ENCODE peak calls at places on chromosomes 4 and X, in four cellular contexts. H, W, E and S are unnamed samples. For H3K36me3 and H3K27me3, the result is how much of the 10 kb centered on the place peaks cover.

GRCh38 chr4:114758066-114758465 is 159.5 kb downstream of the UGT8 start:
- DNase-seq in H (no peak), W (no peak), E (no peak), S (no peak)

GRCh38 chrX:18422325-18422724 is 3.1 kb upstream of the CDKL5 start:
- DNase-seq in H (no peak), W (no peak), E (no peak), S (peak)

GRCh38 chrX:34521563-34521962 is 135.5 kb downstream of the TMEM47 start:
- DNase-seq in H (no peak), W (no peak), E (peak), S (no peak)

GRCh38 chrX:102712216-102712966 is at the start of gene GPRASP2:
- DNase-seq in H (peak), W (peak), E (peak), S (no peak)

GRCh38 chrX:22577181-22577580 is 304.5 kb downstream of the CBLL2 start:
- DNase-seq in H (no peak), W (no peak), E (peak), S (peak)

GRCh38 chr4:109432676-109433075 is 939 bp upstream of the SEC24B start:
- DNase-seq in H (peak), W (no peak), E (peak), S (no peak)

GRCh38 chr4:88827442-88827841 is 129.8 kb upstream of the NAP1L5 start:
- DNase-seq in H (no peak), W (no peak), E (no peak), S (no peak)

GRCh38 chr4:163063891-163064290 is 102.8 kb downstream of the NAF1 start:
- DNase-seq in H (no peak), W (no peak), E (no peak), S (no peak)

GRCh38 chrX:47146121-47146935 is 1.3 kb downstream of the RBM10 start:
- DNase-seq in H (no peak), W (no peak), E (no peak), S (no peak)

GRCh38 chrX:15943393-15943792 is 88.8 kb upstream of the AP1S2 start:
- DNase-seq in H (no peak), W (no peak), E (no peak), S (no peak)

GRCh38 chr4:22524895-22525294 is 9.0 kb upstream of the ADGRA3 start:
- DNase-seq in H (no peak), W (no peak), E (no peak), S (no peak)

GRCh38 chr4:127055349-127055748 is 577.4 kb upstream of the INTU start:
- DNase-seq in H (no peak), W (no peak), E (no peak), S (peak)

GRCh38 chr4:147049940-147050852 is 104.5 kb upstream of the TTC29 start:
- DNase-seq in H (no peak), W (no peak), E (no peak), S (no peak)

GRCh38 chrX:120260369-120260768 is 9.8 kb downstream of the ZBTB33 start:
- DNase-seq in H (no peak), W (no peak), E (no peak), S (no peak)

GRCh38 chrX:15525664-15526416 is 25.2 kb downstream of the BMX start:
- DNase-seq in H (no peak), W (no peak), E (peak), S (no peak)

GRCh38 chr4:85968945-85969830 is 390.7 kb downstream of the MAPK10 start:
- DNase-seq in H (no peak), W (no peak), E (peak), S (peak)

GRCh38 chr4:8342651-8343050 is 73.1 kb downstream of the HTRA3 start:
- DNase-seq in H (no peak), W (peak), E (no peak), S (no peak)

GRCh38 chrX:33908898-33909297 is 223.2 kb downstream of the FAM47A start:
- DNase-seq in H (no peak), W (no peak), E (no peak), S (no peak)

GRCh38 chrX:72492499-72492898 is 80.1 kb downstream of the HDAC8 start:
- DNase-seq in H (no peak), W (no peak), E (no peak), S (no peak)

GRCh38 chr4:7003176-7003878 is 39.8 kb upstream of the TADA2B start:
- DNase-seq in H (no peak), W (peak), E (no peak), S (no peak)

GRCh38 chr4:6999172-7000086 is 43.7 kb upstream of the TADA2B start:
- DNase-seq in H (no peak), W (no peak), E (no peak), S (no peak)

GRCh38 chr4:7002336-7002735 is 40.8 kb upstream of the TADA2B start:
- DNase-seq in H (no peak), W (no peak), E (no peak), S (no peak)

GRCh38 chr4:7000421-7001176 is 42.6 kb upstream of the TADA2B start:
- DNase-seq in H (no peak), W (peak), E (no peak), S (no peak)

GRCh38 chr4:7001271-7001670 is 41.9 kb upstream of the TADA2B start:
- DNase-seq in H (no peak), W (no peak), E (no peak), S (no peak)
- H3K36me3 ChIP-seq in H (under half), W (half or more), E (under half), S (under half)

DNA sequence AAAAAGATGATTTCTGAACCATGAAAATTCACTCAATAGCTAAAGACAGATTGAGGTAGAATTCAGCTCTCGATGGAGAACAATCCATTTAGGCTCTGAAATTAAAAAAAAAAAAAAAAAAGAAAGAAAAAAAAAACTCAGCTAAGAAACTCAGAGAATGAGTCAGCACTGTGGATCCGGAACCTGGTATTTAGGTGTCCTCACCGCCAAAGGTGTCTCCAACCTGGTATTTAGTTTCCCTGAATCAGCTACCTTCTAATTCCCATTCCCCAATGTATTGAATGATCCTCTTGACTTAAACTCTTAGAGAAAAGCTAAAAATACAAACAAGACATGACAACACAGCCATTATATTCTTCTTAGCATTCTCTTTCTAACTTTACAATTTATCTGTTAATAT is 150.3 kb upstream of the RASGEF1B start:
- DNase-seq in H (no peak), W (no peak), E (no peak), S (no peak)
- H3K4me3 ChIP-seq in H (no peak), W (no peak), E (no peak), S (no peak)

GRCh38 chr4:138835833-138836521 is 179.6 kb upstream of the NOCT start:
- DNase-seq in H (no peak), W (no peak), E (peak), S (no peak)

GRCh38 chr4:138841341-138841740 is 174.2 kb upstream of the NOCT start:
- DNase-seq in H (no peak), W (no peak), E (no peak), S (no peak)

GRCh38 chr4:138834029-138834428 is 181.6 kb upstream of the NOCT start:
- DNase-seq in H (no peak), W (no peak), E (no peak), S (peak)

GRCh38 chr4:138839574-138839973 is 176.0 kb upstream of the NOCT start:
- DNase-seq in H (no peak), W (no peak), E (no peak), S (no peak)

DNA sequence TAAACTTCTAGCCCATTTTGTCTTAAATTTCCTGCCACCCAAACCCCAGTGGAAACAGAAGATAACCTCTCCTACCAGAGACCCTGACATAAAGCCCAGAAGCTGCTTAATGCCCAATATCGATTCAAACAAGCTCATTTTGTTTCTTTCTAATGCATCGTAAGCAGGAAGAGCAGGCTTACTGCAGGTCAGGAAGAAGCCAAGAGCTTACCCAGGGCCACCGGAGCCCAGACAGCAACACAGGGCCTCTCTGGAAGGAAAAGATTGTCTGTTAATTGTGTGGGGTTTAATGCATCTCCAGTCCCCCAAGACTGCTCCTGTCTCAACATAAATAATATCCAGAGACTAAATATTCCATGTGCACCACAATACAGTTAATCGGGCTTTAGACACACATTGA is 177.3 kb upstream of the NOCT start:
- DNase-seq in H (no peak), W (no peak), E (no peak), S (no peak)
- H3K27me3 ChIP-seq in H (under half), W (under half), E (under half), S (under half)

DNA sequence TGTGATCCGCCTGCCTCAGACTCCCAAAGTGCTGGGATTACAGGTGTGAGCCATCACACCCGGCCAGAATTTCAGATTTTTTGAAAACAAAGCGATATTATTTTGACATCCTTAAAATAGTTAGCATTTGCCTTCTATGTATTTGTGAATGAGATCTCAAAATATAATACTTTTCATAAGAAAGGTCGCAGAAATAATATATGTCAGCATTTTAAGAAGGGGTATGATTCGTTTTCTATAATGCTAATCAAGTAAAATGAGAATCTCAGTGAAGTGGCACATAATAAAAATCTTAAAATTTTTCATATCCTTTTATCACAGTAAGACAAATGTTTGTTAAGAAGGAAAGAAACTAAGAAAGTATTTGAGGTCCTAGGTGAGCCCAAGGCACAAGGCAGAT is 52.2 kb downstream of the GRSF1 start:
- DNase-seq in H (no peak), W (no peak), E (no peak), S (no peak)
- H3K36me3 ChIP-seq in H (under half), W (half or more), E (under half), S (under half)